ENCODE peak calls at places on chromosomes 2 and 18, in four cellular contexts. S, I, B and X are unnamed samples.

GRCh38 chr18:36396190-36396589 is 98.7 kb downstream of the FHOD3 start:
- DNase-seq in S (no peak), I (no peak), B (no peak), X (no peak)

GRCh38 chr2:228747478-228747877 is 523.6 kb downstream of the PID1 start:
- DNase-seq in S (no peak), I (no peak), B (no peak), X (no peak)

GRCh38 chr2:234754126-234754525 is 197.7 kb upstream of the SH3BP4 start:
- DNase-seq in S (no peak), I (no peak), B (no peak), X (no peak)

GRCh38 chr18:22432672-22433137 is 15.0 kb upstream of the CTAGE1 start:
- DNase-seq in S (peak; percentile 81), I (peak; percentile 78), B (peak; percentile 93), X (peak; percentile 32)

GRCh38 chr2:34601561-34601960 is 1002.5 kb upstream of the FAM98A start:
- DNase-seq in S (no peak), I (no peak), B (no peak), X (no peak)

GRCh38 chr18:10139783-10140410 is 226.1 kb downstream of the VAPA start:
- DNase-seq in S (no peak), I (no peak), B (no peak), X (no peak)

GRCh38 chr2:206915136-206915535 is 24.2 kb upstream of the CPO start:
- DNase-seq in S (no peak), I (peak; percentile 49), B (peak; percentile 86), X (no peak)

GRCh38 chr2:169276045-169276444 is 86.3 kb downstream of the LRP2 start:
- DNase-seq in S (no peak), I (no peak), B (peak; percentile 10), X (no peak)

GRCh38 chr2:183543731-183544130 is 419.5 kb downstream of the NUP35 start:
- DNase-seq in S (no peak), I (no peak), B (no peak), X (no peak)

GRCh38 chr2:144666032-144666431 is 146.1 kb upstream of the ZEB2 start:
- DNase-seq in S (no peak), I (no peak), B (no peak), X (no peak)

GRCh38 chr2:86441789-86442641 is 844 bp downstream of the KDM3A start:
- DNase-seq in S (peak; percentile 55), I (peak; percentile 26), B (peak; percentile 74), X (peak; percentile 64)

GRCh38 chr2:46299365-46300263 is 2.4 kb downstream of the EPAS1 start:
- DNase-seq in S (peak; percentile 74), I (no peak), B (peak; percentile 73), X (peak; percentile 80)

GRCh38 chr2:211990335-211990734 is 548.3 kb downstream of the ERBB4 start:
- DNase-seq in S (no peak), I (no peak), B (no peak), X (no peak)

GRCh38 chr2:136696438-136696837 is 68.9 kb upstream of the THSD7B start:
- DNase-seq in S (no peak), I (no peak), B (no peak), X (no peak)

GRCh38 chr2:48018480-48018879 is 112.2 kb upstream of the FBXO11 start:
- DNase-seq in S (no peak), I (no peak), B (no peak), X (no peak)

GRCh38 chr2:207200136-207200535 is 34.4 kb upstream of the KLF7 start:
- DNase-seq in S (no peak), I (no peak), B (no peak), X (no peak)

GRCh38 chr18:8910843-8911242 is 191.7 kb upstream of the NDUFV2 start:
- DNase-seq in S (no peak), I (no peak), B (no peak), X (no peak)

GRCh38 chr2:119480184-119480583 is 44.1 kb downstream of the SCTR start:
- DNase-seq in S (no peak), I (no peak), B (no peak), X (peak; percentile 12)

GRCh38 chr2:29777164-29777563 is 144.2 kb downstream of the ALK start:
- DNase-seq in S (no peak), I (no peak), B (no peak), X (no peak)

GRCh38 chr2:201807452-201807980 is 1.2 kb downstream of the CDK15 start:
- DNase-seq in S (peak; percentile 45), I (no peak), B (no peak), X (peak; percentile 60)

GRCh38 chr2:142234701-142235100 is 103.9 kb upstream of the LRP1B start:
- DNase-seq in S (no peak), I (no peak), B (no peak), X (no peak)

GRCh38 chr2:54677476-54678265 is 45.8 kb upstream of the EML6 start:
- DNase-seq in S (no peak), I (no peak), B (no peak), X (no peak)

GRCh38 chr2:134258684-134259408 is 5.0 kb downstream of the MGAT5 start:
- DNase-seq in S (no peak), I (no peak), B (no peak), X (peak; percentile 34)

GRCh38 chr18:75161629-75162028 is 47.3 kb downstream of the PTGR3 start:
- DNase-seq in S (no peak), I (no peak), B (peak; percentile 18), X (peak; percentile 31)

GRCh38 chr2:239224249-239224605 is 176.6 kb downstream of the HDAC4 start:
- DNase-seq in S (no peak), I (no peak), B (no peak), X (no peak)

GRCh38 chr2:239223330-239224248 is 177.2 kb downstream of the HDAC4 start:
- DNase-seq in S (peak; percentile 48), I (no peak), B (no peak), X (peak; percentile 91)

GRCh38 chr2:239223029-239223329 is 177.8 kb downstream of the HDAC4 start:
- DNase-seq in S (no peak), I (peak; percentile 54), B (no peak), X (no peak)

GRCh38 chr2:239220976-239221375 is 179.8 kb downstream of the HDAC4 start:
- DNase-seq in S (peak; percentile 12), I (no peak), B (no peak), X (no peak)

DNA sequence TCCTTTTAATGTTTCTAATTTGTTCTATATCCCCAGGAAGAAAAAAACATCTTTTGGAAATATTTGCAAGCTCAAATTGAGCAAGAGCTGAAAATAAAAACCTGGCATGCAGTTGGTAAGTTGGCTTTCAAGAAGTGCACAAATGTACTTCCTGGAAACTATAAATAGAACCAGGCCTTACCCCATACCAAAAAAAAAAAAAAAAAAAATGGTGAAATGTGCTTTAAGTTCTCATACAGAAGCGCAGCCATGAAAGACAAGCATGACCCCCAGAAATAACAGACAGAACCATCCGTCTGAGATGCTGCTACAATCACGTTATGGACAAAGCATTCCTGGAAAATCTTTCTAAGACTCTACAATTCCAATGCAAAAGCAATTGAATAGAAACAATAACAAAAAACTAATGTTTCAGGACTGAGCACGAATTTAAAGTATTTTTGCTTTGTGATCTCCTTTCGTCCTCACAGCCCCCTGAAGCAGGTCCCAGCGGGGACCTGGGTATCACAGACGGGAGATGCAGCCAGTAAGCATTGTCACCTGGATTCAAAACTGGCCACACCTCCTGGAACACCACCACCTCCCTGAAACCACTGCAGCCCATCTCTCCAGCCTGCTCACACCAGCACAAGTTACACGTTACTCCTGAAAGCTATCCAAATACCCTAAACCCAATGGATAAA is 178.3 kb downstream of the HDAC4 start:
- DNase-seq in S (no peak), I (no peak), B (no peak), X (no peak)
- H3K27ac ChIP-seq in S (peak overlapping the region; percentile 90), I (peak overlapping the region; percentile 90), B (no peak overlapping the region), X (peak overlapping the region; percentile 92)

GRCh38 chr2:219662566-219662965 is 35.1 kb downstream of the SLC4A3 start:
- DNase-seq in S (no peak), I (no peak), B (no peak), X (no peak)
- H3K27ac ChIP-seq in S (no peak overlapping the region), I (no peak overlapping the region), B (no peak overlapping the region), X (no peak overlapping the region)

GRCh38 chr2:105936954-105937353 is 192.2 kb downstream of the NCK2 start:
- DNase-seq in S (no peak), I (no peak), B (no peak), X (no peak)
- H3K27ac ChIP-seq in S (no peak overlapping the region), I (no peak overlapping the region), B (no peak overlapping the region), X (no peak overlapping the region)

GRCh38 chr2:25228848-25229674 is 60.7 kb upstream of the POMC start:
- DNase-seq in S (peak; percentile 77), I (peak; percentile 41), B (peak; percentile 72), X (peak; percentile 86)

GRCh38 chr2:25232248-25232825 is 64.0 kb upstream of the POMC start:
- DNase-seq in S (no peak), I (no peak), B (no peak), X (no peak)

GRCh38 chr2:25227576-25227975 is 59.2 kb upstream of the POMC start:
- DNase-seq in S (no peak), I (no peak), B (no peak), X (no peak)

GRCh38 chr2:25230128-25230527 is 61.7 kb upstream of the POMC start:
- DNase-seq in S (no peak), I (no peak), B (no peak), X (no peak)

GRCh38 chr2:25230626-25231311 is 62.4 kb upstream of the POMC start:
- DNase-seq in S (no peak), I (no peak), B (no peak), X (no peak)
- H3K27ac ChIP-seq in S (no peak overlapping the region), I (no peak overlapping the region), B (no peak overlapping the region), X (no peak overlapping the region)

DNA sequence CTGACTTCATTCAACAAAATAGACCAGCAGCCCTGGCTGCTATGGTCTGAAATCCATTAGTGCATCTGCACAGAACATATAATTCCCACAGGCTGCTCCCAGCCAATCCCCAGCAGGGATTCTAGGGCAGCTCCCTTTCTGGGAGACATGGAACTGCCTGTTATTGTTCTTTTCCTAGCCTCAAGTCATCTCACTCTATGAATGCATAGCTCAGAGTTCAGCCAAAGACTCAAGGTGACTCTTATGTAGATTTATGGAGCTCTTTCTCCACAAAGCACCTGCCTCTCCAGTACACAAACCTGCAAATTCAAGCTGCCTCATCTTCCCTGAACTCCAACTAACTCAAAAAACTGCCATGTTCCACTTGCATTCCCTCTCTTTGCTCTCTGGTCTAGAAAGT is 241.8 kb downstream of the WDPCP start:
- DNase-seq in S (no peak), I (no peak), B (no peak), X (no peak)
- H3K27ac ChIP-seq in S (no peak overlapping the region), I (no peak overlapping the region), B (no peak overlapping the region), X (no peak overlapping the region)

DNA sequence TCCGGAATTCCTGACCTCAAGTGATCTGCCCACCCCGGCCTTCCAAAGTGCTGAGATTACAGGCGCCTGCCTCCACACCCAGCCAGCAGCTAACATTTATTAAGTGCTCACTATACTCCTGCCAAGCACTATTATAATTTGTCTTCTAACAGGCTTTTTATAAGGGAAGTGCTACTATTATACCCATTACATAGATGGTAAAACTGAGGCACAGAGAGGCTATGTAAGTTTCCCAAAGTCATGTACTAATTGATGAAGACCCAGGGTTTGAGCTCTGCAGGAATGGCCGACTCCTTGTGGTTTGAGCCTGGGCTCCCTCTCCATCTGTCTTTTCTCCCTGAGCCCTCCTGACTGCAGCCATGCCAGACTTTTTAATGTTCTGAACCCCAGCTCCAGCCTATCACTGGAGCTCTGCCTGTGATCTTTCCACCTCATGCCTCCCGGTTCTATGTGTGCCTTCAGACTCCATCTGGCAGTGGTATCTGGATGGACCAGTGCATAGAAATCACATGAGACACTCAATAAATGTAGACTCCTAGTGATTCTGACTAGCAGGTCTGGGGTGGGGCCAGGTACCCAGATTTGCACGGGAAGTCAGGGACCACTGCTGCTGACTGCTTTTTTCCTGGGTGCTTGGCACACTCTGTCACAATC is 197.1 kb downstream of the NEDD4L start:
- DNase-seq in S (no peak), I (no peak), B (no peak), X (no peak)
- H3K27ac ChIP-seq in S (no peak overlapping the region), I (no peak overlapping the region), B (no peak overlapping the region), X (no peak overlapping the region)